ENCODE peak calls at places on chromosomes 13 and 19, in four cellular contexts. R, X, W and E are unnamed samples.

GRCh38 chr13:34555988-34556387 is 386.1 kb upstream of the NBEA start:
- DNase-seq in R (no peak), W (no peak), X (no peak), E (no peak)

GRCh38 chr13:99124695-99125334 is 75.8 kb upstream of the UBAC2 start:
- DNase-seq in W (peak), X (peak), R (no peak), E (peak)

GRCh38 chr19:18493440-18494266 is 28.2 kb downstream of the ELL start:
- DNase-seq in W (no peak), R (no peak), X (no peak), E (no peak)

GRCh38 chr19:32223106-32223505 is 122.3 kb upstream of the ZNF507 start:
- DNase-seq in R (no peak), X (no peak), W (no peak), E (no peak)

GRCh38 chr13:59690857-59691500 is 472.7 kb downstream of the DIAPH3 start:
- DNase-seq in X (no peak), W (no peak), R (no peak), E (peak)

GRCh38 chr19:5037936-5038335 is 69.0 kb downstream of the KDM4B start:
- DNase-seq in W (no peak), X (no peak), R (no peak), E (no peak)

GRCh38 chr13:112226320-112227002 is 149.7 kb upstream of the SPACA7 start:
- DNase-seq in W (no peak), R (no peak), X (no peak), E (no peak)

GRCh38 chr19:33064117-33064777 is 441 bp downstream of the RHPN2 start:
- DNase-seq in X (no peak), R (no peak), W (no peak), E (no peak)

GRCh38 chr13:97429681-97430081 is 4.3 kb upstream of the RAP2A start:
- DNase-seq in R (no peak), X (peak), W (no peak), E (peak)

GRCh38 chr13:102018716-102019115 is 383.1 kb downstream of the FGF14 start:
- DNase-seq in W (no peak), X (no peak), R (no peak), E (no peak)

GRCh38 chr13:51938454-51938853 is 72.8 kb downstream of the ATP7B start:
- DNase-seq in W (no peak), R (no peak), X (no peak), E (no peak)

GRCh38 chr19:17292301-17293074 is 10.7 kb downstream of the ABHD8 start:
- DNase-seq in X (peak), W (peak), R (no peak), E (peak)

GRCh38 chr13:31625115-31625514 is 114.2 kb upstream of the RXFP2 start:
- DNase-seq in X (no peak), W (no peak), R (no peak), E (no peak)

GRCh38 chr13:25167775-25168174 is 4.3 kb downstream of the AMER2 start:
- DNase-seq in X (no peak), R (no peak), W (no peak), E (no peak)

GRCh38 chr13:106851251-106851650 is 283.3 kb upstream of the ARGLU1 start:
- DNase-seq in W (no peak), X (no peak), R (no peak), E (no peak)